ENCODE peak calls at places on chromosomes 11 and 22, in four cellular contexts. One of them, this sample, is unnamed.

GRCh38 chr11:94747136-94748110 is 20.7 kb upstream of the AMOTL1 start:
- DNase-seq in testis: no peak
- DNase-seq in dorsolateral prefrontal cortex: no peak
- DNase-seq in MM.1S: no peak
- DNase-seq in this sample: no peak

GRCh38 chr11:31687256-31687655 is 123.9 kb downstream of the PAX6 start:
- DNase-seq in testis: no peak
- DNase-seq in dorsolateral prefrontal cortex: no peak
- DNase-seq in MM.1S: no peak
- DNase-seq in this sample: no peak

GRCh38 chr22:42343136-42343484 is 72.7 kb upstream of the TCF20 start:
- DNase-seq in testis: no peak
- DNase-seq in dorsolateral prefrontal cortex: no peak
- DNase-seq in MM.1S: no peak
- DNase-seq in this sample: no peak

GRCh38 chr11:1515082-1516060 is 28.8 kb upstream of the MOB2 start:
- DNase-seq in testis: peak
- DNase-seq in dorsolateral prefrontal cortex: peak
- DNase-seq in MM.1S: peak
- DNase-seq in this sample: peak

GRCh38 chr11:30859709-30860108 is 273.6 kb upstream of the MPPED2 start:
- DNase-seq in testis: no peak
- DNase-seq in dorsolateral prefrontal cortex: no peak
- DNase-seq in MM.1S: no peak
- DNase-seq in this sample: no peak

GRCh38 chr11:845872-846271 is 3.2 kb downstream of the TSPAN4 start:
- DNase-seq in testis: no peak
- DNase-seq in dorsolateral prefrontal cortex: no peak
- DNase-seq in MM.1S: no peak
- DNase-seq in this sample: no peak

GRCh38 chr11:77140231-77140959 is 12.3 kb downstream of the MYO7A start:
- DNase-seq in testis: peak
- DNase-seq in dorsolateral prefrontal cortex: no peak
- DNase-seq in MM.1S: no peak
- DNase-seq in this sample: no peak

GRCh38 chr22:30923168-30923900 is 45.2 kb downstream of the MORC2 start:
- DNase-seq in testis: peak
- DNase-seq in dorsolateral prefrontal cortex: no peak
- DNase-seq in MM.1S: no peak
- DNase-seq in this sample: no peak

GRCh38 chr11:21430532-21430931 is 761.1 kb downstream of the NELL1 start:
- DNase-seq in testis: no peak
- DNase-seq in dorsolateral prefrontal cortex: no peak
- DNase-seq in MM.1S: no peak
- DNase-seq in this sample: no peak

GRCh38 chr11:65776196-65776595 is 4.6 kb downstream of the AP5B1 start:
- DNase-seq in testis: no peak
- DNase-seq in dorsolateral prefrontal cortex: no peak
- DNase-seq in MM.1S: no peak
- DNase-seq in this sample: no peak

GRCh38 chr22:39839917-39840510 is 53.5 kb downstream of the ENTHD1 start:
- DNase-seq in testis: no peak
- DNase-seq in dorsolateral prefrontal cortex: no peak
- DNase-seq in MM.1S: no peak
- DNase-seq in this sample: peak

GRCh38 chr11:101255036-101255435 is 125.4 kb upstream of the PGR start:
- DNase-seq in testis: no peak
- DNase-seq in dorsolateral prefrontal cortex: no peak
- DNase-seq in MM.1S: no peak
- DNase-seq in this sample: no peak

GRCh38 chr11:37788141-37788877 is 1190.3 kb upstream of the RAG2 start:
- DNase-seq in testis: no peak
- DNase-seq in dorsolateral prefrontal cortex: no peak
- DNase-seq in MM.1S: no peak
- DNase-seq in this sample: no peak

DNA sequence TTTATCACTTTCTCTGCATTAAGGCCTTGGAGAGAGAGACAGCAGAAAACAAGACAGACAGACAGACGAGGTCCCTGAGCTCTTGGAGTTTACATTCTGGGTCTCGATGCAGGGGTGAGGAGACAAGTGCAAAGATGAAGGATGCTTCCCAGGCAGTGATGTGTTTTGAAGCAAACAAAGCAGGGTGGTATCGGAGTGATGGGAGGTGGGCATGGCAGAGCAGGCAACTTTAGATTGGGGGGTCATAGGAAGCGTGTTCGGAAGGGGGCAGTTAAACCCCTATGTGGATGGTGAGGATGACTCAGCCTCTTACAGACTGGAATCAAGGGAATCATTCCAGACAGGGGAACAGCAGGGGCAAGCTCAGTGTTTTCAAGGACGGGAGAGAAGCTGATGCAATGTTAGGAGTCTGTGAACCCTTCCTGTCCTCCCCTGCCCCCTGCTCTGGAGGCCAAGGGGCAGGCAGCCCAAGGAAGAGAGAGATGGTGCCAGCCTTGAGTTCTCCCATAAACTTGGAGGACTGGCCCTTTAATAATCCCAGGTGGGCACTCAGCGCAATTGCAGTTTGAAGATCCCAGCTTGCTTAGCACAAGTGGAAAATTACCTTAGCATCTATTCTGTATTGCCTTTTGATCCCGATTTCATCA is 180.2 kb downstream of the CHST1 start:
- DNase-seq in testis: no peak
- DNase-seq in dorsolateral prefrontal cortex: no peak
- DNase-seq in MM.1S: no peak
- DNase-seq in this sample: no peak
- TF ChIP-seq CTCF in testis: no peak
- TF ChIP-seq CTCF in dorsolateral prefrontal cortex: no peak
- TF ChIP-seq CTCF in MM.1S: no peak
- TF ChIP-seq CTCF in this sample: no peak

GRCh38 chr11:58742981-58743880 is 11.5 kb upstream of the GLYAT start:
- DNase-seq in testis: no peak
- DNase-seq in dorsolateral prefrontal cortex: no peak
- DNase-seq in MM.1S: no peak
- DNase-seq in this sample: no peak
- TF ChIP-seq CTCF in testis: no peak
- TF ChIP-seq CTCF in dorsolateral prefrontal cortex: no peak
- TF ChIP-seq CTCF in MM.1S: peak
- TF ChIP-seq CTCF in this sample: peak

DNA sequence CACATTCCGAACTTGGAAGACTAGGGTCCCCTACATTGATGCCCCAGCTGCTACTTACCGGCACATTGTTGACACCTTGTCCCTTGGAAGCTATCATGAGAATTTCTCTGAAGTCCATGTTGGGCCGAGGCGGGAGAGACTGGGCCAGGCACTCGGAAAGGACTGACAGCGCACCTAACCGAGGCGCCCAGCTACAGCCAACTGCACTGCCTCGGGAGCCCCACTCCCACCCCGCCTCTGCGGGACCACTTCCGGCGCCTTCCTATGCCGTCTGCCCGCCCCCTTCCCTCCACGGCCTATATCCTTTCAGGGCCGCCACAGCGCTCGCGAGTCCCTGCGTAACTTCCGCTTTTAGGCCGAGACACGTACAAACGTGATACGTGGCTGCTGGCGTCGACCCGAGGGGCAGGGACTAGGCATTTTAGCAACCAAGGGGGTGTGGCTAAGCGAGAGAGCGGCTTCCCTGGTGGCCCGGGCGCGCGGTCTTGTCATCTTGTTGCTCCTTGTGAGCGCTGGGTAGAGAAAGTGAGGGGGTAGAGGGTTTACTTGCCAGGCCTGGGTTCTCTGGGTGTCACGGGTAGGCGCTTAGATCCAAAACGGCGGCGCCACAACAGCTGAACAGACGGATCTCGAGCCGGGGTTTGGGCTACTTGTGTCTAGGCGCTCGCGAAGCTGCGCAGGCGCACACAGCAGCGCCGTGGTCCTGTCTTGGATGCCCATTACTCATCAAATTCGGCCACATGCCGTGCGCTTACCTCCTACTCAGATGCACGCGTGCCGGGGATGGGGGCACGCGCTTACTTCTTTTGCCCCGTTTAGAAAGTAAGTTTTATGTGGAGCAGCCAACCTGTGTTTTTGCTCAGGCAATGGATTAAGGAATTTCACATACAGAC is at the start of gene SPTY2D1:
- DNase-seq in testis: peak
- DNase-seq in dorsolateral prefrontal cortex: peak
- DNase-seq in MM.1S: peak
- DNase-seq in this sample: peak
- TF ChIP-seq CTCF in testis: peak
- TF ChIP-seq CTCF in dorsolateral prefrontal cortex: no peak
- TF ChIP-seq CTCF in MM.1S: no peak
- TF ChIP-seq CTCF in this sample: no peak

DNA sequence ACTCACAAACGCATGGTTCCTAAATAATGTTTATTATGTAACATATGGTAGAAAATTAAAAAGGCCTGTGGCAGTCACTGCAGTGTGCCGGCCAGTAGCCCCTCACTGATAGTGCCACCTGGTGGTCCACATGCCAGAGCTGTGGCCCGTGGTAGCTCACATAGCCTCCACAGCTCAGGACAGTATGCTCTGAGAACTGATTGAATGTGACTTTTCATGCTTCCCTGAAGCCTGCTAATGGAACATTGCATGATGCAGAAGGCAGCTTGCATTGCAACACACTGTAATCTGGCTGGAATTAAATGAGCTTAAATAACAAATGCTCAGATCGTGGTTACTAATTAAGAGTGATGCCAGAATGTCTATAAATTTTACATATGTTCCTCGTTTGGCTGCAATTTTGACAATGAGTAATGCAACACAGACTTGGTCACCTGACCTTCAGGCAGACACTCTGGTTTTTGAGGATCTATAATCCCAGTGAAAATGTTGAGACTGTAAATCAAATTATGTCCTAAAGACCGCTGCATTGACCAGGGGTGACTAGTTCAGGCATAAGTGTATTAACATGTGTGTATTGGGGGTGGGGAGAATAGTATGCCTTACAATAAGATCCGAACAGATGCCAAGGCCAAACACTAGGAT is 566.4 kb downstream of the METTL15 start:
- DNase-seq in testis: no peak
- DNase-seq in dorsolateral prefrontal cortex: no peak
- DNase-seq in MM.1S: no peak
- DNase-seq in this sample: no peak
- TF ChIP-seq CTCF in testis: no peak
- TF ChIP-seq CTCF in dorsolateral prefrontal cortex: no peak
- TF ChIP-seq CTCF in MM.1S: no peak
- TF ChIP-seq CTCF in this sample: peak

This sample was measured in GM13977.